ENCODE peak calls at places on chromosomes 5 and 9, in eight cellular contexts. C, I, P, L, O, T, K and D are unnamed samples. For H3K36me3, the result is how much of the 10 kb centered on the place peaks cover.

GRCh38 chr5:643351-643801 is 31.2 kb downstream of the CEP72 start:
- DNase-seq in L (no peak), I (no peak), P (no peak), K (no peak), C (no peak), O (no peak), T (no peak), D (no peak)

GRCh38 chr9:114282926-114283325 is 40.0 kb upstream of the ORM1 start:
- DNase-seq in O (peak), C (no peak), P (no peak), I (no peak), T (peak), L (peak), K (no peak), D (peak)

GRCh38 chr5:147415663-147416062 is 94.2 kb downstream of the DPYSL3 start:
- DNase-seq in K (no peak), O (peak), P (no peak), I (no peak), C (no peak), T (no peak), L (peak), D (no peak)

GRCh38 chr9:96232539-96233241 is 69.3 kb downstream of the HSD17B3 start:
- DNase-seq in P (no peak), O (peak), T (no peak), C (peak), L (no peak), I (no peak), K (peak), D (peak)

GRCh38 chr5:119362714-119363113 is 6.9 kb downstream of the TNFAIP8 start:
- DNase-seq in P (no peak), C (no peak), I (no peak), T (no peak), L (no peak), K (no peak), O (no peak), D (no peak)

GRCh38 chr5:36643162-36643561 is 36.8 kb downstream of the SLC1A3 start:
- DNase-seq in I (no peak), T (no peak), C (no peak), K (no peak), O (no peak), P (no peak), L (no peak), D (no peak)

GRCh38 chr5:114185274-114185673 is 176.6 kb upstream of the KCNN2 start:
- DNase-seq in P (no peak), O (no peak), L (no peak), K (no peak), T (no peak), C (no peak), I (no peak), D (no peak)

GRCh38 chr9:72978724-72979123 is 25.9 kb upstream of the ALDH1A1 start:
- DNase-seq in I (no peak), L (peak), P (no peak), K (no peak), C (no peak), O (peak), T (no peak), D (no peak)

GRCh38 chr5:73189816-73190451 is 16.9 kb downstream of the TMEM174 start:
- DNase-seq in P (no peak), C (no peak), K (no peak), O (peak), T (no peak), I (no peak), L (peak), D (peak)

GRCh38 chr9:4009006-4009511 is 290.8 kb downstream of the GLIS3 start:
- DNase-seq in L (peak), P (no peak), K (no peak), O (peak), T (no peak), C (no peak), I (no peak), D (no peak)

GRCh38 chr5:159854916-159855315 is 61.4 kb upstream of the ADRA1B start:
- DNase-seq in P (no peak), L (peak), I (no peak), O (peak), K (no peak), C (no peak), T (no peak), D (no peak)

GRCh38 chr5:131413605-131414559 is 150.0 kb downstream of the CDC42SE2 start:
- DNase-seq in C (no peak), I (no peak), K (no peak), L (no peak), T (no peak), O (no peak), P (no peak), D (no peak)

GRCh38 chr5:121189569-121190305 is 661.9 kb upstream of the FTMT start:
- DNase-seq in P (no peak), C (no peak), T (peak), O (peak), L (peak), I (no peak), K (no peak), D (no peak)

GRCh38 chr5:118723021-118723338 is 265.4 kb downstream of the DTWD2 start:
- DNase-seq in T (no peak), P (no peak), L (no peak), C (no peak), O (no peak), K (no peak), I (no peak), D (no peak)

GRCh38 chr9:70036641-70037040 is 7.0 kb upstream of the MAMDC2 start:
- DNase-seq in T (no peak), K (no peak), O (no peak), L (no peak), C (no peak), P (no peak), I (no peak), D (no peak)

GRCh38 chr9:13845460-13845859 is 468.5 kb downstream of the NFIB start:
- DNase-seq in T (no peak), I (no peak), L (peak), K (no peak), C (no peak), O (peak), P (no peak), D (no peak)

GRCh38 chr5:83947763-83948162 is 227.1 kb upstream of the HAPLN1 start:
- DNase-seq in L (no peak), K (no peak), I (no peak), P (no peak), O (no peak), C (no peak), T (no peak), D (no peak)

GRCh38 chr5:132751444-132751843 is 4.2 kb downstream of the CCNI2 start:
- DNase-seq in T (no peak), C (no peak), O (no peak), K (peak), L (no peak), I (no peak), P (no peak), D (no peak)

GRCh38 chr5:86917117-86917579 is 299.4 kb downstream of the COX7C start:
- DNase-seq in O (peak), K (no peak), I (no peak), T (peak), C (no peak), L (peak), P (no peak), D (no peak)

GRCh38 chr5:157592594-157592993 is 17.0 kb upstream of the ADAM19 start:
- DNase-seq in C (no peak), L (no peak), O (no peak), P (no peak), K (no peak), T (no peak), I (no peak), D (no peak)

GRCh38 chr5:151810907-151811306 is 39.2 kb downstream of the G3BP1 start:
- DNase-seq in P (no peak), T (no peak), K (no peak), C (no peak), O (no peak), L (no peak), I (no peak), D (no peak)

GRCh38 chr9:4927701-4928100 is 57.4 kb upstream of the JAK2 start:
- DNase-seq in L (no peak), P (no peak), O (no peak), T (no peak), K (no peak), C (no peak), I (no peak), D (no peak)

GRCh38 chr5:56460681-56461191 is 227.6 kb upstream of the ANKRD55 start:
- DNase-seq in I (no peak), T (no peak), P (peak), O (no peak), C (no peak), K (no peak), L (peak), D (no peak)

GRCh38 chr9:83479765-83480164 is 58.4 kb downstream of the FRMD3 start:
- DNase-seq in L (no peak), K (no peak), C (no peak), I (no peak), P (no peak), T (no peak), O (no peak), D (no peak)

GRCh38 chr5:38292228-38292627 is 33.9 kb downstream of the EGFLAM start:
- DNase-seq in O (no peak), I (no peak), L (no peak), K (no peak), T (no peak), P (no peak), C (no peak), D (no peak)

GRCh38 chr9:25397746-25398145 is 280.5 kb downstream of the TUSC1 start:
- DNase-seq in K (no peak), L (no peak), I (no peak), P (no peak), T (no peak), O (no peak), C (no peak), D (no peak)

GRCh38 chr5:6443326-6443725 is 5.3 kb upstream of the UBE2QL1 start:
- DNase-seq in L (no peak), C (no peak), I (no peak), T (no peak), O (no peak), P (no peak), K (no peak), D (no peak)

GRCh38 chr5:170164921-170165320 is 59.2 kb downstream of the FOXI1 start:
- DNase-seq in P (no peak), T (no peak), I (no peak), L (no peak), K (no peak), O (no peak), C (no peak), D (no peak)

GRCh38 chr9:17519761-17520160 is 59.1 kb upstream of the SH3GL2 start:
- DNase-seq in I (no peak), T (no peak), K (no peak), C (no peak), L (no peak), O (no peak), P (no peak), D (no peak)

GRCh38 chr5:102628449-102629175 is 126.5 kb upstream of the PAM start:
- DNase-seq in O (peak), C (no peak), I (peak), L (peak), K (peak), T (no peak), P (no peak), D (no peak)

GRCh38 chr5:24854350-24854749 is 209.6 kb upstream of the CDH10 start:
- DNase-seq in P (no peak), L (no peak), O (no peak), K (no peak), T (no peak), C (no peak), I (no peak), D (no peak)

GRCh38 chr9:132181796-132182521 is 20.1 kb downstream of the NTNG2 start:
- DNase-seq in C (no peak), T (no peak), O (no peak), I (no peak), P (no peak), K (peak), L (peak), D (no peak)

GRCh38 chr5:16704945-16705344 is 88.1 kb upstream of the RETREG1 start:
- DNase-seq in K (no peak), O (no peak), T (no peak), C (no peak), I (no peak), P (no peak), L (no peak), D (no peak)

GRCh38 chr5:16707168-16707868 is 90.5 kb upstream of the RETREG1 start:
- DNase-seq in C (no peak), T (no peak), K (no peak), P (no peak), O (no peak), I (no peak), L (no peak), D (no peak)

GRCh38 chr5:16709691-16710420 is 93.1 kb upstream of the RETREG1 start:
- DNase-seq in O (no peak), K (no peak), I (no peak), T (no peak), P (no peak), C (no peak), L (no peak), D (no peak)

GRCh38 chr5:16712178-16712577 is 95.4 kb upstream of the RETREG1 start:
- DNase-seq in L (no peak), C (no peak), K (no peak), O (no peak), I (no peak), P (no peak), T (no peak), D (no peak)

GRCh38 chr5:16707869-16708192 is 91.0 kb upstream of the RETREG1 start:
- DNase-seq in K (no peak), I (no peak), O (no peak), L (no peak), C (no peak), P (no peak), T (no peak), D (no peak)
- H3K36me3 ChIP-seq in K (under half), I (under half), O (half or more), L (under half), C (under half), P (under half), T (under half), D (under half)

DNA sequence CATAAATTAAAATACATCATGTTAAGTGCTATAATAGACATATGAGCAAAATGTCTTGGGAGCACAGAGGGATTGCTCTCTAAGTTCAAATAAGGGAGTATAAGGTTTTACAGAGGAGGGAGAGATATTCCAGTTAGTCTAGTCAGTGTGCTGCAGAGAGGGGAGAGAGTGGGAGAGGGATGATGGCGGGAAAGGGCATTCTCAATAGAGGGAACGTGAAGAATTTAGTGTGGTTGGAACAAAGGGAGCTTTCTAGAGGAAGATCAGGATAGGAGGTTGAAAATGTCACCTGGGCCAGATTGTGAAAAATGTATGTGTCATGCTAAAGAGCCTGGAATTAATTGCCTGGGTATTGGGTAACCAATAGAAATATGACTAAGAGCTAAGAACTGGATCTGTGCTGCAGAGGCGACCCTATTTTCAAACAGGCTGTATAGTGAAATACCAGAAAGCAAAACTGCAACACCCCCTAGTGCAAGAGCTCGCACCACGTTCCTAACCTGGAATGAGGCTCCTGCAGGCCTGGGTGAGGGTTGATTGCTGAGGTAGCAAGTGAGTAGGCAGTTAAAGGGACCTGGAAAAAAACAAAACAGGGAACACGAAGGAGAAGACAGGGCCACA is 791.8 kb upstream of the C9orf72 start:
- DNase-seq in C (no peak), O (no peak), I (no peak), P (no peak), L (no peak), K (no peak), T (no peak), D (no peak)
- TF ChIP-seq CTCF in C (no peak), O (no peak), I (no peak), P (no peak), L (no peak), K (no peak), T (peak), D (no peak)

GRCh38 chr5:97009212-97009898 is 73.5 kb downstream of the LNPEP start:
- DNase-seq in K (no peak), I (no peak), P (no peak), O (no peak), L (no peak), C (no peak), T (no peak), D (no peak)

GRCh38 chr5:97009921-97010320 is 74.0 kb downstream of the LNPEP start:
- DNase-seq in O (no peak), P (no peak), L (no peak), T (no peak), K (no peak), C (no peak), I (no peak), D (no peak)

GRCh38 chr5:97004423-97005060 is 68.7 kb downstream of the LNPEP start:
- DNase-seq in K (no peak), O (no peak), I (no peak), P (no peak), T (no peak), C (no peak), L (no peak), D (no peak)

GRCh38 chr5:97002983-97003382 is 67.1 kb downstream of the LNPEP start:
- DNase-seq in O (no peak), L (peak), P (no peak), I (no peak), T (no peak), K (no peak), C (no peak), D (no peak)

DNA sequence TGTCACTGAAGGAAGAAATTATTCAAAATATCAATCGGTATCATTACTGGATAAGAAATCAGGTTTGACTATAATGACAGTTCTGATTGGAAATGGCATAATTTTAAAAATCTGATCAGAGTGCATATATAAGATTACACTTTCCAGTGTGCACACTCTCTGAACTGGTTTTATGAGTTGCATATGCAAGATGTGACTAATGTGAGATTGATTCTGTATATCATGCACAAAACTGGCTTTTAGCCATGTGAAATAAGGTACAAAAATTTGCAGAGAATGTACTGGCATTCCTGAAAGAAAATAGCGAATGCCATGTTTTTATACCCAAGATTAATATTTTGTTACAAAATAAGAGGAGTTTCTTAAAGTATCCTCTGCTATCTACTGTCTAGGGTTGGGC is 70.6 kb downstream of the LNPEP start:
- DNase-seq in T (no peak), K (no peak), L (peak), I (no peak), P (no peak), C (no peak), O (no peak), D (no peak)
- H3K36me3 ChIP-seq in T (under half), K (under half), L (under half), I (under half), P (under half), C (under half), O (under half), D (under half)

GRCh38 chr5:178113141-178113787 is at the start of gene N4BP3:
- DNase-seq in O (peak), T (no peak), C (peak), P (peak), L (peak), I (peak), K (peak), D (peak)
- TF ChIP-seq CTCF in O (no peak), T (peak), C (no peak), P (no peak), L (no peak), I (no peak), K (no peak), D (no peak)

DNA sequence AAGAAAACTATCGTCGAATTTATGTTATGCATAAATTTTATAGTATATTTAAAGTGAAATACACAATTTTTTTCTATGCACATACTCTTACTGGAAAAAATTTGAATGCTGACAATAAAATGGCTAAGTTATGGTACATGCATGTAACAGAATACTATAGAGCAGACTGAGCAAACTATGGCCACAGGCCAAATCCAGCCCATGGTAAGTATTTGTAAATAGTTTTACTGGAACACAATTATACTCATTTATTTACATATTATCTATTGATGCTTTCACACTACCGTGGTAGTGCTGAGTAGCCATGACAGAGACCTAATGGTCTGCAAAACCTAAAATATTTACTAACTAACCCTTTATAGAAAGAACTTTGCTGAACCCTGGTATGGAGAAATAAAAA is 45.7 kb downstream of the TEX10 start:
- DNase-seq in I (no peak), O (no peak), T (no peak), C (no peak), P (no peak), K (no peak), L (no peak), D (no peak)
- H3K36me3 ChIP-seq in I (under half), O (under half), T (under half), C (under half), P (under half), K (under half), L (under half), D (under half)

GRCh38 chr5:10455273-10455670 is 13.6 kb downstream of the ROPN1L start:
- DNase-seq in P (no peak), I (no peak), C (no peak), K (peak), T (no peak), L (no peak), O (no peak), D (no peak)

GRCh38 chr5:10459080-10460055 is 17.7 kb downstream of the ROPN1L start:
- DNase-seq in C (no peak), K (no peak), O (no peak), P (no peak), L (no peak), T (no peak), I (no peak), D (no peak)

GRCh38 chr5:10454591-10455272 is 13.1 kb downstream of the ROPN1L start:
- DNase-seq in I (no peak), K (peak), L (peak), C (no peak), T (no peak), O (peak), P (no peak), D (no peak)

GRCh38 chr5:10457682-10458574 is 16.2 kb downstream of the ROPN1L start:
- DNase-seq in I (no peak), L (no peak), K (peak), T (no peak), O (no peak), P (peak), C (no peak), D (no peak)

DNA sequence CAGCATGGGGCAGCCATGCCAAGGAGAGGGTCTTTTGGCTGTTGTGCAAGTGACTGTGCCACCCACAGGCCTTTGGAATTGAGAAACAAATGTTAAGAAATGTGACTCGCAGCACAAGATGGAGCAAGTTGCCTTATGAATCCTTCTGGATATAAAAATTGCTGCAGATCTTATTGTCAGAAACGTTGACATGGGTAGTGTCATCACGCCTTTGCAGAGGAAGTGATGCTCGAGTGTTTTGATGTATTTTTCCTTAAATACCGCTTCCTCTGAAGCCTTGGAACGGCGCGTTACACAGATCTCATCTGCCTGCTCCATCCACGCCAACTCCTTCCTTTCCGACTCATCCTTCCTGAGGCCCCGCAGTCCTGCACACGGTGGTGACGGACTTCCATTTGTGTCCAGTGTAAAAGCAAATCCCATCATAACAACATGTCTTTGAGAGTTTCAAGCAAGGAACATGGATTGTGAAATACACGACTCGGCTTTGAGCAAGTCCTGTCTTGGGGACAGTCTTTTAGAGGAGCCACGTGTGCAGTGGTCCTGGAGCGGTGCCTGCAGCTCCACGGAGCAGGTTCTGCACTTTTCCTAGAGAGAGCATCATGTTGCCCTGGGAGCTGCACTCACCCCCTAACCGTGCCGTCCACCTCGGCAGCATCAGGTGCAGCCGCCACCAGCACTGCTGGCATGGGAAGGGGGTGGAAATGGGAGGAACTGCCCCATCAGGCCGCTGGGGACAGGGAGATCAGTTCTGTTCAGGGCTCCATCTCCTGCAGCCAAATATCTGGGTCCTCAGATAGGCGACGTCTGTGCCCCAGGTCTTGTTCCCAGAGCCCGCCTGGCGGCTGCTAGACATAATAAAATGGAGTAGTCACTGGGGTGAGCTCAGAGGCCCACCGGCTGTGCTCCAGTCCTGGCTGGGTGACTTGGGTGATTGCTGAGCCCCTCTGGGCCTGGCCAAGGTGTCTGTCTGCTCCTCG is 15.2 kb downstream of the ROPN1L start:
- DNase-seq in K (peak), I (no peak), O (peak), T (no peak), L (peak), P (no peak), C (no peak), D (no peak)
- TF ChIP-seq CTCF in K (no peak), I (no peak), O (no peak), T (no peak), L (no peak), P (no peak), C (no peak), D (no peak)